ENCODE peak calls at places on chromosomes 11 and 22, in eight cellular contexts. Y is T-helper 2 cell; V is cerebellum; C is non-pigmented ciliary epithelial cell; M is stimulated activated CD4-positive, alpha-beta T cell treated with anti-CD3 and anti-CD28 coated beads, Interleukin-1b, Interleukin-23, amount 100 ng/mL, for 4 hours; F is thyroid gland; H is head of caudate nucleus; R is esophagus muscularis mucosa. Z is an unnamed sample.

GRCh38 chr11:76077575-76078150 is 128.6 kb downstream of the WNT11 start:
- DNase-seq in Y (no peak), V (no peak), C (no peak), M (no peak), F (no peak), H (no peak), R (no peak), Z (no peak)

GRCh38 chr11:69576069-69576782 is 64.7 kb upstream of the CCND1 start:
- DNase-seq in Y (no peak), V (no peak), C (no peak), M (no peak), F (no peak), H (no peak), R (no peak), Z (no peak)

GRCh38 chr11:130839950-130840666 is 76.2 kb downstream of the SNX19 start:
- DNase-seq in Y (no peak), V (no peak), C (no peak), M (no peak), F (no peak), H (no peak), R (no peak), Z (no peak)

GRCh38 chr11:61160487-61161189 is 588 bp downstream of the VPS37C start:
- DNase-seq in Y (no peak), V (no peak), C (no peak), M (no peak), F (no peak), H (no peak), R (no peak), Z (no peak)

GRCh38 chr11:94676769-94677168 is 91.4 kb upstream of the AMOTL1 start:
- DNase-seq in Y (no peak), V (no peak), C (no peak), M (no peak), F (no peak), H (no peak), R (peak; percentile 19), Z (no peak)

GRCh38 chr22:36435516-36436415 is 45.7 kb downstream of the TXN2 start:
- DNase-seq in Y (peak; percentile 75), V (no peak), C (no peak), M (peak; percentile 48), F (peak; percentile 72), H (no peak), R (no peak), Z (no peak)

GRCh38 chr22:36331306-36331911 is 56.4 kb downstream of the MYH9 start:
- DNase-seq in Y (peak; percentile 95), V (no peak), C (peak; percentile 93), M (peak; percentile 69), F (peak; percentile 52), H (peak; percentile 50), R (peak; percentile 97), Z (peak; percentile 89)

GRCh38 chr22:37657590-37658132 is 862 bp upstream of the PDXP start:
- DNase-seq in Y (no peak), V (no peak), C (no peak), M (no peak), F (no peak), H (no peak), R (no peak), Z (no peak)

GRCh38 chr11:19344661-19345518 is 104.1 kb upstream of the E2F8 start:
- DNase-seq in Y (peak; percentile 5), V (peak; percentile 57), C (no peak), M (no peak), F (peak; percentile 86), H (peak; percentile 90), R (no peak), Z (no peak)

GRCh38 chr11:101516546-101516945 is 67.3 kb downstream of the TRPC6 start:
- DNase-seq in Y (no peak), V (no peak), C (no peak), M (no peak), F (no peak), H (no peak), R (no peak), Z (no peak)

GRCh38 chr11:57508341-57509170 is 6.9 kb downstream of the SLC43A1 start:
- DNase-seq in Y (no peak), V (no peak), C (no peak), M (no peak), F (peak; percentile 76), H (no peak), R (no peak), Z (no peak)

GRCh38 chr22:49886346-49887073 is 31.7 kb downstream of the ALG12 start:
- DNase-seq in Y (no peak), V (no peak), C (no peak), M (no peak), F (no peak), H (no peak), R (no peak), Z (no peak)

GRCh38 chr22:42229455-42230149 is 40.9 kb downstream of the TCF20 start:
- DNase-seq in Y (no peak), V (no peak), C (no peak), M (no peak), F (peak; percentile 53), H (no peak), R (no peak), Z (no peak)

GRCh38 chr11:33633251-33634003 is 67.2 kb downstream of the C11orf91 start:
- DNase-seq in Y (no peak), V (no peak), C (peak; percentile 49), M (no peak), F (no peak), H (peak; percentile 38), R (no peak), Z (peak; percentile 83)

GRCh38 chr11:44306469-44307244 is 3.3 kb downstream of the ALX4 start:
- DNase-seq in Y (no peak), V (no peak), C (no peak), M (no peak), F (no peak), H (no peak), R (no peak), Z (no peak)

GRCh38 chr22:26680485-26680884 is 23.1 kb downstream of the MIAT start:
- DNase-seq in Y (no peak), V (no peak), C (no peak), M (no peak), F (no peak), H (no peak), R (no peak), Z (no peak)

GRCh38 chr22:20972014-20972797 is 5.2 kb downstream of the AIFM3 start:
- DNase-seq in Y (no peak), V (no peak), C (no peak), M (no peak), F (no peak), H (no peak), R (no peak), Z (no peak)

GRCh38 chr22:36562261-36562835 is 33.4 kb upstream of the EIF3D start:
- DNase-seq in Y (no peak), V (no peak), C (no peak), M (no peak), F (no peak), H (no peak), R (no peak), Z (no peak)

GRCh38 chr11:116725434-116726221 is 47.2 kb downstream of the BUD13 start:
- DNase-seq in Y (no peak), V (no peak), C (no peak), M (no peak), F (no peak), H (no peak), R (no peak), Z (peak; percentile 8)

GRCh38 chr11:45148276-45148675 is 1.8 kb downstream of the PRDM11 start:
- DNase-seq in Y (no peak), V (no peak), C (no peak), M (no peak), F (no peak), H (no peak), R (no peak), Z (no peak)

GRCh38 chr11:120404495-120404894 is 68.3 kb downstream of the ARHGEF12 start:
- DNase-seq in Y (no peak), V (no peak), C (no peak), M (no peak), F (no peak), H (no peak), R (no peak), Z (no peak)

GRCh38 chr11:45193695-45194094 is 47.3 kb downstream of the PRDM11 start:
- DNase-seq in Y (no peak), V (no peak), C (no peak), M (no peak), F (peak; percentile 92), H (no peak), R (no peak), Z (no peak)

GRCh38 chr22:31898911-31899310 is 45.4 kb upstream of the YWHAH start:
- DNase-seq in Y (no peak), V (no peak), C (no peak), M (no peak), F (no peak), H (no peak), R (no peak), Z (no peak)

GRCh38 chr11:124758355-124759267 is 3.5 kb downstream of the ESAM start:
- DNase-seq in Y (peak; percentile 75), V (peak; percentile 35), C (no peak), M (peak; percentile 43), F (peak; percentile 89), H (peak; percentile 83), R (peak; percentile 96), Z (no peak)

GRCh38 chr11:104442320-104442719 is 278.4 kb upstream of the PDGFD start:
- DNase-seq in Y (no peak), V (no peak), C (no peak), M (no peak), F (no peak), H (no peak), R (no peak), Z (no peak)

GRCh38 chr22:36330127-36330526 is 57.6 kb downstream of the MYH9 start:
- DNase-seq in Y (no peak), V (no peak), C (no peak), M (no peak), F (no peak), H (no peak), R (no peak), Z (no peak)

GRCh38 chr11:70871881-70872280 is 380.5 kb downstream of the SHANK2 start:
- DNase-seq in Y (no peak), V (no peak), C (no peak), M (no peak), F (peak; percentile 88), H (no peak), R (no peak), Z (no peak)

GRCh38 chr11:84714316-84714780 is 912.8 kb downstream of the DLG2 start:
- DNase-seq in Y (peak; percentile 58), V (no peak), C (peak; percentile 3), M (no peak), F (peak; percentile 44), H (peak; percentile 3), R (no peak), Z (peak; percentile 6)

GRCh38 chr11:8697056-8697455 is 14.5 kb downstream of the RPL27A start:
- DNase-seq in Y (no peak), V (no peak), C (no peak), M (no peak), F (no peak), H (no peak), R (no peak), Z (no peak)

GRCh38 chr11:61967924-61968757 is 707 bp upstream of the FTH1 start:
- DNase-seq in Y (peak; percentile 70), V (no peak), C (no peak), M (peak; percentile 5), F (peak; percentile 37), H (peak; percentile 77), R (no peak), Z (no peak)

GRCh38 chr11:117618956-117619355 is 178.1 kb downstream of the DSCAML1 start:
- DNase-seq in Y (no peak), V (peak; percentile 91), C (no peak), M (no peak), F (no peak), H (no peak), R (no peak), Z (no peak)

GRCh38 chr11:117849781-117850414 is 25.4 kb upstream of the FXYD2 start:
- DNase-seq in Y (no peak), V (no peak), C (no peak), M (no peak), F (no peak), H (no peak), R (no peak), Z (no peak)

GRCh38 chr22:45709004-45709739 is 37.5 kb downstream of the ATXN10 start:
- DNase-seq in Y (peak; percentile 4), V (no peak), C (no peak), M (no peak), F (no peak), H (no peak), R (no peak), Z (peak; percentile 92)